ENCODE peak calls at places on chromosome 15, in four cellular contexts. D, T, S and X are unnamed samples.

GRCh38 chr15:73851679-73852078 is 21.7 kb upstream of the TBC1D21 start:
- DNase-seq in S (no peak), T (peak; percentile 91), D (no peak), X (peak; percentile 18)

GRCh38 chr15:101446527-101447167 is 42.9 kb downstream of the PCSK6 start:
- DNase-seq in S (no peak), T (no peak), D (no peak), X (no peak)

GRCh38 chr15:37035349-37035748 is 65.0 kb downstream of the MEIS2 start:
- DNase-seq in T (no peak), S (peak; percentile 83), D (no peak), X (no peak)

GRCh38 chr15:34773013-34773412 is 18.2 kb upstream of the GJD2 start:
- DNase-seq in S (no peak), D (no peak), T (no peak), X (no peak)

GRCh38 chr15:63436872-63437375 is 55.3 kb upstream of the CA12 start:
- DNase-seq in T (peak; percentile 72), D (peak; percentile 29), S (peak; percentile 66), X (peak; percentile 18)

GRCh38 chr15:63970723-63971426 is 75.4 kb downstream of the DAPK2 start:
- DNase-seq in T (no peak), D (no peak), S (no peak), X (no peak)

GRCh38 chr15:64009798-64010241 is 36.5 kb downstream of the DAPK2 start:
- DNase-seq in S (no peak), D (no peak), T (no peak), X (no peak)

GRCh38 chr15:74314897-74315438 is 52.5 kb downstream of the CYP11A1 start:
- DNase-seq in S (peak; percentile 16), D (no peak), T (no peak), X (peak; percentile 32)

GRCh38 chr15:70023769-70024491 is 73.8 kb downstream of the TLE3 start:
- DNase-seq in T (no peak), D (peak; percentile 10), S (no peak), X (no peak)

GRCh38 chr15:70281811-70282307 is 184.1 kb upstream of the TLE3 start:
- DNase-seq in S (no peak), D (no peak), T (no peak), X (no peak)

GRCh38 chr15:92677998-92678397 is 22.4 kb upstream of the FAM174B start:
- DNase-seq in S (peak; percentile 65), T (no peak), D (no peak), X (no peak)

GRCh38 chr15:92687183-92687582 is 31.6 kb upstream of the FAM174B start:
- DNase-seq in D (peak; percentile 23), S (no peak), T (no peak), X (peak; percentile 34)

GRCh38 chr15:92681141-92681622 is 25.6 kb upstream of the FAM174B start:
- DNase-seq in S (no peak), T (no peak), D (no peak), X (peak; percentile 21)

GRCh38 chr15:92682772-92683510 is 27.4 kb upstream of the FAM174B start:
- DNase-seq in D (no peak), S (no peak), T (no peak), X (no peak)

GRCh38 chr15:92683511-92683834 is 27.9 kb upstream of the FAM174B start:
- DNase-seq in S (peak; percentile 77), T (peak; percentile 88), D (no peak), X (no peak)
- TF ChIP-seq CTCF in S (peak; percentile 86), T (peak; percentile 89), D (peak; percentile 49), X (peak; percentile 11)

DNA sequence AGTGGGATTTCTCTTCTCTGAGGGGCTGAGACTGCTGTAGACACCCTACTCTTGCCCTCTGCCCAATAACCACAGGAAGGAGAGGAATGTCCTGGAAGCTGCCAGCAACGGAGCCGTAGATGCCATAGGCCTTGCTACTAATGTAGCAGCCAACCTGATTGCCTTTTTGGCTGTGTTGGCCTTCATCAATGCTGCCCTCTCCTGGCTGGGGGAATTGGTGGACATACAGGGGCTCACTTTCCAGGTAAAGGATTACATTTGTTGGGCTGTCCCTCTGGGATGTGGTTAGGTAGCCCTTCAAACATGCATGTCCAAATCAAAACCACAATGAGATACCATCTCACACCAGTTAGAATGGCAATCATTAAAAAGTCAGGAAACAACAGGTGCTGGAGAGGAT is 16.1 kb downstream of the SLC28A2 start:
- DNase-seq in D (no peak), T (no peak), S (peak; percentile 35), X (no peak)
- TF ChIP-seq CTCF in D (peak; percentile 36), T (no peak), S (peak; percentile 48), X (no peak)

DNA sequence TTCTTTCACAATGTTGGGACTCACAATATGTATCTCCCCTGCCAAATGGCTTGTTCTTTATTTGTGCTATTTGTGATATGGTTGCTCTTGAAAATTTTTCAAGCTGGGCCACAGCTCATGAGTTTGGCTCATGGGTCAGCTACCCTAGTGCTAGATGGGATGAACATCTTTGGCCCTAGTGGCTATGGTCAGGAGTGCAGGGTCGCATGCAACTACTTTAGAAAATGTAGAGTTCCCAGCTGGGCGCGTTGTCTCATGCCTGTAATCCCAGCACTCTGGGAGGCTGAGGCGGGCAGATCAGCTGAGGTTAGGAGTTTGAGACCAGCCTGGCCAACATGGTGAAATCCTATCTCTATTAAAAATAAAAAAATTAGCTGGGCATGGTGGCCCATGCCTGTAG is 55.8 kb downstream of the POLR2M start:
- DNase-seq in T (no peak), D (no peak), S (peak; percentile 10), X (no peak)
- TF ChIP-seq CTCF in T (no peak), D (peak; percentile 26), S (peak; percentile 8), X (no peak)

GRCh38 chr15:29615791-29616190 is 206.5 kb downstream of the TJP1 start:
- DNase-seq in D (no peak), S (no peak), T (no peak), X (no peak)

GRCh38 chr15:29616512-29616911 is 205.8 kb downstream of the TJP1 start:
- DNase-seq in S (no peak), T (no peak), D (no peak), X (no peak)

GRCh38 chr15:29612701-29613100 is 209.6 kb downstream of the TJP1 start:
- DNase-seq in S (no peak), D (no peak), T (no peak), X (no peak)

GRCh38 chr15:29612096-29612495 is 210.2 kb downstream of the TJP1 start:
- DNase-seq in D (peak; percentile 43), T (peak; percentile 21), S (no peak), X (peak; percentile 67)

GRCh38 chr15:29613951-29614382 is 208.3 kb downstream of the TJP1 start:
- DNase-seq in S (peak; percentile 63), D (no peak), T (peak; percentile 26), X (no peak)
- TF ChIP-seq CTCF in S (peak; percentile 92), D (no peak), T (peak; percentile 29), X (no peak)

DNA sequence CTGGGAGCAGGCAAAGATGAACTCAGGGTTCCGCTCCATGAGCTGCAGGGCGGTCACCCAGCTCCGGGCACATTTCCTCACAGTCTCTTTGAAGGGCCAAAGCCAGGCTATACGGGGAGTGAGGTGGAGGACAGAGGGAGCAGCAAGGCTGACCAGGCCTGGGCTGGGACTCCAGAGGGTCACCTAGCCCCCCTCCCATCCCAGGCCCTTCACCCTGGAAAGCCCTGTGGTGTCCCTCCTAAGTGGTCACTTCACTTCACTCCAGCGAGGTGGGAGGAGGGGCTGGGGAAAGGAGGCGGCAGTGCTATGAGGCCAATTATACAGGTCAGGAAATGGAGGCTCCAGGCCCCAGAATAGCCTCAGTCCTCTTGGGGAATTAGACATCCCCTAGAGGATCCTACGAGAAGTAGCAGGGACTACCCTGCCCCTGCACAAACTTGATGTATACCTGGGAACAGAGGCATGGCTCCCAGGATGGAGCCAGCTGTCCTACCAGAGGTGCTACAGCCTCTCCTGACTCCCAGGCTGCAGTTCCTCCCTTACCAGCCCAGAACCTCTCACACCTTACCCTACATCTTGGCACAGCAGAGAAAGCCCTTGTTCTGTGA is 5.7 kb downstream of the MAN2C1 start:
- DNase-seq in D (no peak), S (no peak), T (no peak), X (no peak)
- TF ChIP-seq CTCF in D (no peak), S (peak; percentile 20), T (no peak), X (no peak)

GRCh38 chr15:94576889-94577533 is 345.6 kb downstream of the MCTP2 start:
- DNase-seq in D (no peak), S (peak; percentile 11), T (peak; percentile 65), X (no peak)
- TF ChIP-seq CTCF in D (peak; percentile 76), S (peak; percentile 72), T (peak; percentile 77), X (peak; percentile 65)

GRCh38 chr15:85879334-85880163 is 84.8 kb upstream of the KLHL25 start:
- DNase-seq in S (peak; percentile 20), T (no peak), D (no peak), X (no peak)
- TF ChIP-seq CTCF in S (no peak), T (no peak), D (no peak), X (no peak)